ENCODE peak calls at places on chromosomes 3 and 15, in ten cellular contexts. One of them, this sample, is unnamed.

GRCh38 chr3:140420621-140421357 is 257.1 kb upstream of the TRIM42 start:
- DNase-seq in M059J: peak
- DNase-seq in GM18507: no peak
- DNase-seq in CD4-positive, alpha-beta memory T cell: no peak
- DNase-seq in Calu3: peak
- DNase-seq in stimulated activated CD4-positive, alpha-beta T cell treated with anti-CD3 and anti-CD28 coated beads, Interleukin-1b, Interleukin-23, amount 100 ng/mL, for 24 hours: no peak
- DNase-seq in NCI-H1092 treated with DMSO at 0.1 percent for 48 hours: no peak
- DNase-seq in activated T-helper 1 cell treated with Interleukin-2 at 50 U/mL for 16 hours: no peak
- DNase-seq in breast epithelium: no peak
- DNase-seq in nephron progenitor cell: no peak
- DNase-seq in this sample: no peak

GRCh38 chr3:3798641-3799113 is 554 bp upstream of the LRRN1 start:
- DNase-seq in M059J: peak
- DNase-seq in GM18507: no peak
- DNase-seq in CD4-positive, alpha-beta memory T cell: no peak
- DNase-seq in Calu3: peak
- DNase-seq in stimulated activated CD4-positive, alpha-beta T cell treated with anti-CD3 and anti-CD28 coated beads, Interleukin-1b, Interleukin-23, amount 100 ng/mL, for 24 hours: no peak
- DNase-seq in NCI-H1092 treated with DMSO at 0.1 percent for 48 hours: peak
- DNase-seq in activated T-helper 1 cell treated with Interleukin-2 at 50 U/mL for 16 hours: no peak
- DNase-seq in breast epithelium: peak
- DNase-seq in nephron progenitor cell: peak
- DNase-seq in this sample: no peak

GRCh38 chr3:112405845-112406244 is 72.9 kb downstream of the CD200 start:
- DNase-seq in M059J: peak
- DNase-seq in GM18507: no peak
- DNase-seq in CD4-positive, alpha-beta memory T cell: no peak
- DNase-seq in Calu3: no peak
- DNase-seq in stimulated activated CD4-positive, alpha-beta T cell treated with anti-CD3 and anti-CD28 coated beads, Interleukin-1b, Interleukin-23, amount 100 ng/mL, for 24 hours: no peak
- DNase-seq in NCI-H1092 treated with DMSO at 0.1 percent for 48 hours: no peak
- DNase-seq in activated T-helper 1 cell treated with Interleukin-2 at 50 U/mL for 16 hours: no peak
- DNase-seq in breast epithelium: no peak
- DNase-seq in nephron progenitor cell: no peak
- DNase-seq in this sample: no peak

GRCh38 chr3:178623666-178624255 is 87.5 kb downstream of the KCNMB2 start:
- DNase-seq in M059J: peak
- DNase-seq in GM18507: no peak
- DNase-seq in CD4-positive, alpha-beta memory T cell: no peak
- DNase-seq in Calu3: no peak
- DNase-seq in stimulated activated CD4-positive, alpha-beta T cell treated with anti-CD3 and anti-CD28 coated beads, Interleukin-1b, Interleukin-23, amount 100 ng/mL, for 24 hours: no peak
- DNase-seq in NCI-H1092 treated with DMSO at 0.1 percent for 48 hours: no peak
- DNase-seq in activated T-helper 1 cell treated with Interleukin-2 at 50 U/mL for 16 hours: no peak
- DNase-seq in breast epithelium: no peak
- DNase-seq in nephron progenitor cell: no peak
- DNase-seq in this sample: no peak

GRCh38 chr3:37901721-37902120 is 40.0 kb downstream of the CTDSPL start:
- DNase-seq in M059J: no peak
- DNase-seq in GM18507: no peak
- DNase-seq in CD4-positive, alpha-beta memory T cell: no peak
- DNase-seq in Calu3: no peak
- DNase-seq in stimulated activated CD4-positive, alpha-beta T cell treated with anti-CD3 and anti-CD28 coated beads, Interleukin-1b, Interleukin-23, amount 100 ng/mL, for 24 hours: no peak
- DNase-seq in NCI-H1092 treated with DMSO at 0.1 percent for 48 hours: no peak
- DNase-seq in activated T-helper 1 cell treated with Interleukin-2 at 50 U/mL for 16 hours: no peak
- DNase-seq in breast epithelium: no peak
- DNase-seq in nephron progenitor cell: no peak
- DNase-seq in this sample: no peak

GRCh38 chr3:115161866-115162265 is 14.8 kb upstream of the ZBTB20 start:
- DNase-seq in M059J: no peak
- DNase-seq in GM18507: no peak
- DNase-seq in CD4-positive, alpha-beta memory T cell: no peak
- DNase-seq in Calu3: no peak
- DNase-seq in stimulated activated CD4-positive, alpha-beta T cell treated with anti-CD3 and anti-CD28 coated beads, Interleukin-1b, Interleukin-23, amount 100 ng/mL, for 24 hours: no peak
- DNase-seq in NCI-H1092 treated with DMSO at 0.1 percent for 48 hours: no peak
- DNase-seq in activated T-helper 1 cell treated with Interleukin-2 at 50 U/mL for 16 hours: no peak
- DNase-seq in breast epithelium: no peak
- DNase-seq in nephron progenitor cell: no peak
- DNase-seq in this sample: no peak

GRCh38 chr3:27591811-27592210 is 107.6 kb upstream of the SLC4A7 start:
- DNase-seq in M059J: no peak
- DNase-seq in GM18507: no peak
- DNase-seq in CD4-positive, alpha-beta memory T cell: peak
- DNase-seq in Calu3: no peak
- DNase-seq in stimulated activated CD4-positive, alpha-beta T cell treated with anti-CD3 and anti-CD28 coated beads, Interleukin-1b, Interleukin-23, amount 100 ng/mL, for 24 hours: no peak
- DNase-seq in NCI-H1092 treated with DMSO at 0.1 percent for 48 hours: no peak
- DNase-seq in activated T-helper 1 cell treated with Interleukin-2 at 50 U/mL for 16 hours: no peak
- DNase-seq in breast epithelium: no peak
- DNase-seq in nephron progenitor cell: no peak
- DNase-seq in this sample: no peak

GRCh38 chr3:42549131-42549530 is 32.6 kb downstream of the SEC22C start:
- DNase-seq in M059J: no peak
- DNase-seq in GM18507: no peak
- DNase-seq in CD4-positive, alpha-beta memory T cell: no peak
- DNase-seq in Calu3: no peak
- DNase-seq in stimulated activated CD4-positive, alpha-beta T cell treated with anti-CD3 and anti-CD28 coated beads, Interleukin-1b, Interleukin-23, amount 100 ng/mL, for 24 hours: no peak
- DNase-seq in NCI-H1092 treated with DMSO at 0.1 percent for 48 hours: no peak
- DNase-seq in activated T-helper 1 cell treated with Interleukin-2 at 50 U/mL for 16 hours: no peak
- DNase-seq in breast epithelium: no peak
- DNase-seq in nephron progenitor cell: no peak
- DNase-seq in this sample: no peak

GRCh38 chr15:63192604-63193206 is 3.3 kb downstream of the RAB8B start:
- DNase-seq in M059J: no peak
- DNase-seq in GM18507: no peak
- DNase-seq in CD4-positive, alpha-beta memory T cell: no peak
- DNase-seq in Calu3: no peak
- DNase-seq in stimulated activated CD4-positive, alpha-beta T cell treated with anti-CD3 and anti-CD28 coated beads, Interleukin-1b, Interleukin-23, amount 100 ng/mL, for 24 hours: no peak
- DNase-seq in NCI-H1092 treated with DMSO at 0.1 percent for 48 hours: no peak
- DNase-seq in activated T-helper 1 cell treated with Interleukin-2 at 50 U/mL for 16 hours: no peak
- DNase-seq in breast epithelium: no peak
- DNase-seq in nephron progenitor cell: no peak
- DNase-seq in this sample: no peak

GRCh38 chr15:99239545-99240198 is 9.7 kb downstream of the TTC23 start:
- DNase-seq in M059J: peak
- DNase-seq in GM18507: no peak
- DNase-seq in CD4-positive, alpha-beta memory T cell: no peak
- DNase-seq in Calu3: no peak
- DNase-seq in stimulated activated CD4-positive, alpha-beta T cell treated with anti-CD3 and anti-CD28 coated beads, Interleukin-1b, Interleukin-23, amount 100 ng/mL, for 24 hours: no peak
- DNase-seq in NCI-H1092 treated with DMSO at 0.1 percent for 48 hours: no peak
- DNase-seq in activated T-helper 1 cell treated with Interleukin-2 at 50 U/mL for 16 hours: no peak
- DNase-seq in breast epithelium: no peak
- DNase-seq in nephron progenitor cell: no peak
- DNase-seq in this sample: no peak

GRCh38 chr3:190003730-190004129 is 117.0 kb downstream of the P3H2 start:
- DNase-seq in M059J: peak
- DNase-seq in GM18507: no peak
- DNase-seq in CD4-positive, alpha-beta memory T cell: no peak
- DNase-seq in Calu3: peak
- DNase-seq in stimulated activated CD4-positive, alpha-beta T cell treated with anti-CD3 and anti-CD28 coated beads, Interleukin-1b, Interleukin-23, amount 100 ng/mL, for 24 hours: no peak
- DNase-seq in NCI-H1092 treated with DMSO at 0.1 percent for 48 hours: no peak
- DNase-seq in activated T-helper 1 cell treated with Interleukin-2 at 50 U/mL for 16 hours: no peak
- DNase-seq in breast epithelium: no peak
- DNase-seq in nephron progenitor cell: no peak
- DNase-seq in this sample: no peak

GRCh38 chr15:66721501-66721937 is 19.5 kb downstream of the SMAD6 start:
- DNase-seq in M059J: no peak
- DNase-seq in GM18507: no peak
- DNase-seq in CD4-positive, alpha-beta memory T cell: no peak
- DNase-seq in Calu3: peak
- DNase-seq in stimulated activated CD4-positive, alpha-beta T cell treated with anti-CD3 and anti-CD28 coated beads, Interleukin-1b, Interleukin-23, amount 100 ng/mL, for 24 hours: no peak
- DNase-seq in NCI-H1092 treated with DMSO at 0.1 percent for 48 hours: no peak
- DNase-seq in activated T-helper 1 cell treated with Interleukin-2 at 50 U/mL for 16 hours: no peak
- DNase-seq in breast epithelium: no peak
- DNase-seq in nephron progenitor cell: no peak
- DNase-seq in this sample: no peak

GRCh38 chr15:62961134-62961533 is 81.4 kb upstream of the TPM1 start:
- DNase-seq in M059J: no peak
- DNase-seq in GM18507: no peak
- DNase-seq in CD4-positive, alpha-beta memory T cell: no peak
- DNase-seq in Calu3: no peak
- DNase-seq in stimulated activated CD4-positive, alpha-beta T cell treated with anti-CD3 and anti-CD28 coated beads, Interleukin-1b, Interleukin-23, amount 100 ng/mL, for 24 hours: no peak
- DNase-seq in NCI-H1092 treated with DMSO at 0.1 percent for 48 hours: no peak
- DNase-seq in activated T-helper 1 cell treated with Interleukin-2 at 50 U/mL for 16 hours: no peak
- DNase-seq in breast epithelium: no peak
- DNase-seq in nephron progenitor cell: no peak
- DNase-seq in this sample: no peak

This sample was measured in effector memory CD8-positive, alpha-beta T cell.